ENCODE peak calls at places on chromosomes 16 and 17, in seven cellular contexts. E, X, R, Q, T, K and J are unnamed samples.
A peak's percentile ranks its signal among the peaks of the same experiment; 100 is the strongest.

GRCh38 chr16:86517033-86517432 is 6.7 kb downstream of the FOXF1 start:
- DNase-seq in K (no peak), E (no peak), X (no peak), R (no peak), Q (no peak), T (no peak), J (no peak)

GRCh38 chr16:379183-379960 is 2.4 kb downstream of the PGAP6 start:
- DNase-seq in K (no peak), R (no peak), X (no peak), T (no peak), Q (no peak), E (no peak), J (no peak)

GRCh38 chr17:76986318-76986717 is 118.1 kb downstream of the MGAT5B start:
- DNase-seq in R (no peak), T (no peak), Q (no peak), E (no peak), X (no peak), K (no peak), J (peak; percentile 11)

GRCh38 chr16:77531741-77532140 is 96.9 kb upstream of the ADAMTS18 start:
- DNase-seq in X (no peak), E (peak; percentile 62), R (no peak), K (no peak), T (peak; percentile 66), Q (no peak), J (no peak)

GRCh38 chr17:79919164-79919585 is 79.9 kb upstream of the CBX4 start:
- DNase-seq in Q (no peak), R (no peak), E (peak; percentile 98), T (no peak), K (no peak), X (peak; percentile 93), J (no peak)

GRCh38 chr17:77217136-77217535 is 76.4 kb downstream of the SEC14L1 start:
- DNase-seq in Q (no peak), K (no peak), X (no peak), R (no peak), E (no peak), T (no peak), J (no peak)

GRCh38 chr17:55527520-55528118 is 16.4 kb upstream of the SMIM36 start:
- DNase-seq in T (peak; percentile 33), R (peak; percentile 42), Q (peak; percentile 15), X (peak; percentile 48), K (no peak), E (peak; percentile 55), J (peak; percentile 80)

GRCh38 chr17:34412022-34412421 is 49.0 kb upstream of the CCL1 start:
- DNase-seq in X (no peak), T (no peak), K (no peak), Q (no peak), R (no peak), E (no peak), J (no peak)

GRCh38 chr16:66477028-66477515 is 50.0 kb downstream of the BEAN1 start:
- DNase-seq in K (no peak), Q (no peak), T (no peak), E (no peak), X (peak; percentile 29), R (no peak), J (no peak)

GRCh38 chr16:64615647-64616280 is 506.1 kb downstream of the CDH11 start:
- DNase-seq in Q (no peak), E (peak; percentile 38), X (no peak), R (no peak), T (peak; percentile 5), K (no peak), J (peak; percentile 63)

GRCh38 chr17:35257080-35257701 is 14.3 kb downstream of the SLFN5 start:
- DNase-seq in R (peak; percentile 59), E (peak; percentile 95), T (no peak), X (peak; percentile 82), K (no peak), Q (no peak), J (no peak)

GRCh38 chr16:14364386-14365199 is 265.5 kb downstream of the PARN start:
- DNase-seq in K (no peak), X (peak; percentile 67), R (peak; percentile 46), T (no peak), E (peak; percentile 68), Q (no peak), J (peak; percentile 30)

GRCh38 chr16:72787519-72788268 is 260.2 kb downstream of the ZFHX3 start:
- DNase-seq in Q (peak; percentile 71), K (peak; percentile 9), E (no peak), X (peak; percentile 69), T (peak; percentile 16), R (no peak), J (peak; percentile 69)

GRCh38 chr17:3935140-3935542 is 18.9 kb upstream of the P2RX1 start:
- DNase-seq in E (peak; percentile 78), T (no peak), Q (no peak), K (no peak), R (peak; percentile 41), X (peak; percentile 81), J (peak; percentile 89)

GRCh38 chr17:43529977-43530302 is 16.2 kb downstream of the ETV4 start:
- DNase-seq in Q (no peak), X (no peak), R (no peak), E (no peak), K (no peak), T (no peak), J (no peak)

GRCh38 chr17:16506188-16506587 is 14.2 kb upstream of the LRRC75A start:
- DNase-seq in Q (no peak), X (no peak), E (no peak), R (no peak), K (no peak), T (no peak), J (no peak)

GRCh38 chr16:6279261-6279660 is 1053.4 kb upstream of the RBFOX1 start:
- DNase-seq in X (no peak), R (no peak), Q (no peak), T (no peak), K (no peak), E (no peak), J (no peak)

GRCh38 chr17:74757502-74757901 is 9.1 kb downstream of the NHERF1 start:
- DNase-seq in X (no peak), Q (no peak), K (no peak), E (peak; percentile 78), T (no peak), R (no peak), J (no peak)

GRCh38 chr17:49585422-49586027 is 9.9 kb downstream of the NXPH3 start:
- DNase-seq in Q (no peak), R (no peak), X (no peak), T (no peak), K (no peak), E (no peak), J (no peak)

GRCh38 chr16:88466175-88466862 is 13.2 kb downstream of the ZFPM1 start:
- DNase-seq in E (no peak), R (no peak), Q (no peak), X (no peak), K (no peak), T (no peak), J (no peak)

GRCh38 chr17:40530988-40531971 is 29.9 kb upstream of the TNS4 start:
- DNase-seq in K (peak; percentile 31), T (no peak), X (no peak), R (no peak), Q (no peak), E (no peak), J (no peak)

GRCh38 chr16:67415872-67416793 is at the start of gene ZDHHC1:
- DNase-seq in E (peak; percentile 60), T (no peak), Q (peak; percentile 62), K (no peak), X (peak; percentile 71), R (no peak), J (peak; percentile 77)

GRCh38 chr16:8346291-8346690 is 244.0 kb downstream of the TMEM114 start:
- DNase-seq in X (no peak), R (no peak), E (no peak), Q (no peak), T (no peak), K (no peak), J (no peak)